ENCODE peak calls at places on chromosome 7, in five cellular contexts. K, Z, P, H and O are unnamed samples.

GRCh38 chr7:68406480-68406879 is 1191.8 kb upstream of the AUTS2 start:
- DNase-seq in H (no peak), K (no peak), P (no peak), Z (no peak), O (no peak)

GRCh38 chr7:126774077-126774476 is 478.7 kb downstream of the GRM8 start:
- DNase-seq in P (no peak), H (no peak), K (no peak), Z (no peak), O (no peak)

GRCh38 chr7:48101880-48102448 is 12.9 kb downstream of the UPP1 start:
- DNase-seq in K (no peak), Z (no peak), H (no peak), P (no peak), O (no peak)

GRCh38 chr7:20199015-20199737 is 18.0 kb downstream of the MACC1 start:
- DNase-seq in K (peak), P (peak), Z (no peak), H (no peak), O (no peak)

GRCh38 chr7:123583821-123584220 is 17.8 kb upstream of the ASB15 start:
- DNase-seq in P (no peak), Z (no peak), H (no peak), K (no peak), O (no peak)

GRCh38 chr7:122532406-122533269 is 166.3 kb downstream of the RNF133 start:
- DNase-seq in Z (no peak), H (no peak), P (no peak), K (no peak), O (no peak)

GRCh38 chr7:45173596-45174327 is 16.2 kb downstream of the RAMP3 start:
- DNase-seq in K (no peak), H (no peak), P (no peak), Z (no peak), O (no peak)

GRCh38 chr7:39217752-39218151 is 240.0 kb downstream of the POU6F2 start:
- DNase-seq in Z (no peak), H (no peak), K (no peak), P (no peak), O (no peak)

GRCh38 chr7:140153666-140154161 is 23.1 kb downstream of the KDM7A start:
- DNase-seq in P (no peak), Z (no peak), H (no peak), K (no peak), O (no peak)

GRCh38 chr7:30866939-30867338 is 44.7 kb upstream of the AQP1 start:
- DNase-seq in Z (no peak), K (no peak), H (no peak), P (no peak), O (no peak)

GRCh38 chr7:10973942-10974716 is 457 bp downstream of the PHF14 start:
- DNase-seq in H (peak), Z (no peak), K (peak), P (peak), O (no peak)

GRCh38 chr7:35003679-35004278 is 33.5 kb downstream of the DPY19L1 start:
- DNase-seq in K (peak), H (no peak), Z (peak), P (no peak), O (no peak)

GRCh38 chr7:40799-41750 is 151.3 kb upstream of the FAM20C start:
- DNase-seq in H (peak), K (peak), P (no peak), Z (peak), O (no peak)

GRCh38 chr7:54860003-54860775 is 101.2 kb upstream of the SEC61G start:
- DNase-seq in Z (no peak), H (no peak), K (no peak), P (no peak), O (no peak)

GRCh38 chr7:41247128-41247865 is 455.6 kb downstream of the INHBA start:
- DNase-seq in Z (no peak), P (no peak), K (no peak), H (no peak), O (no peak)

GRCh38 chr7:47763063-47763974 is 181.4 kb upstream of the TNS3 start:
- DNase-seq in H (no peak), P (no peak), K (no peak), Z (no peak), O (no peak)

GRCh38 chr7:19117870-19118608 is 603 bp upstream of the TWIST1 start:
- DNase-seq in Z (no peak), K (no peak), H (peak), P (no peak), O (no peak)

GRCh38 chr7:110144599-110144998 is 946.3 kb upstream of the LRRN3 start:
- DNase-seq in K (no peak), P (no peak), Z (no peak), H (no peak), O (no peak)

GRCh38 chr7:29946428-29947186 is 43.0 kb downstream of the SCRN1 start:
- DNase-seq in P (peak), H (peak), Z (no peak), K (peak), O (no peak)

GRCh38 chr7:32937344-32938174 is 19.7 kb upstream of the FKBP9 start:
- DNase-seq in P (peak), K (peak), Z (peak), H (no peak), O (peak)

GRCh38 chr7:141752634-141753033 is 11.3 kb upstream of the TAS2R3 start:
- DNase-seq in H (no peak), Z (no peak), P (no peak), K (no peak), O (no peak)
- TF ChIP-seq CTCF in H (peak), Z (no peak), P (no peak), K (no peak), O (peak)

GRCh38 chr7:99473315-99473596 is 566 bp downstream of the ZNF789 start:
- DNase-seq in P (no peak), Z (peak), K (no peak), H (no peak), O (no peak)

GRCh38 chr7:99476107-99476506 is 3.4 kb downstream of the ZNF789 start:
- DNase-seq in K (no peak), Z (no peak), H (no peak), P (no peak), O (no peak)

GRCh38 chr7:99469381-99470065 is 3.2 kb upstream of the ZNF789 start:
- DNase-seq in P (no peak), K (no peak), H (no peak), Z (no peak), O (no peak)

GRCh38 chr7:99468336-99468918 is 2.5 kb upstream of the ATP5MF start:
- DNase-seq in K (no peak), H (no peak), P (no peak), Z (no peak), O (no peak)

GRCh38 chr7:99472561-99473314 is at the start of gene ZNF789:
- DNase-seq in K (peak), H (peak), Z (peak), P (peak), O (peak)
- TF ChIP-seq CTCF in K (no peak), H (no peak), Z (no peak), P (no peak), O (no peak)

DNA sequence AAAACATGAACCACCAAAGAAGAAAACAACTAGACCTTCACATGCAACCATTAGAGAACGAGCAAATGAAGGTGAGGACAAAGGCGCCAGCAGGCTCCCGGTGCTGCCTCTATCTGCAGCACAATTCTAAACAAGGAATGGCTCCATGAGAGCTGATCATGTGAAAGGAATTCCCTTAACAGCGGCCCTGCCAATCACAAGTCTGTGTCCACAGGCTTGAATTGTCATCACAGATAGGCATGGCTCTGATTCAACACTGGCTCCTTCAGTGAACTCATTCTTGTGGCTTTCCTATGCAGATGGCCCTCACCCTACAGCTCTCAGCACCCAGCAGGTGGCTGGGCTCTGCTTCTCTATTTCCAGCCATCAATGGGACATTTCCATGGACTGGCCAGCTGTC is 36.3 kb downstream of the LAMB1 start:
- DNase-seq in K (no peak), P (no peak), Z (no peak), H (no peak), O (no peak)
- TF ChIP-seq CTCF in K (no peak), P (no peak), Z (no peak), H (no peak), O (no peak)

DNA sequence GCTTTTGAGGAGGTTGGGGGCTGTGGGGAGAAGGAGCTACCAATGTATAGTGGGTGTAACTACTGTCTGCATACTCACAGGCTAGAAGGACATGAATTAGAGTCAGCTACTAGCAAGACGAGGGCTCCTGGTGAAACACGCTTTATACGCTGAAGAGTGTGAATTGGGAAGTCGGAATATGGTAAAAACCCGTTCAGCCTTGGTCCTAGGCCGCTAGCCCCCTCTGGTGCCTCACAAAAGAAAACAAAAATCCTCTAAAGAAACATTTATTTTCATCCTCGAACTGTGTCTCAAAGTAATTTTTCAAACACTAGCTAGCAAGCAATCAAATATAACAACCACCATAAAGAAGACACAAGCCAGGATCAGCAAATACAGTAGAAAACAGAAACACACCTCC is 338.1 kb upstream of the SEMA3C start:
- DNase-seq in P (no peak), H (no peak), K (no peak), Z (no peak), O (no peak)
- TF ChIP-seq CTCF in P (peak), H (no peak), K (no peak), Z (no peak), O (no peak)

GRCh38 chr7:115707236-115707635 is 323.3 kb downstream of the TFEC start:
- DNase-seq in Z (no peak), H (peak), P (no peak), K (no peak), O (no peak)
- TF ChIP-seq CTCF in Z (no peak), H (no peak), P (no peak), K (no peak), O (no peak)

DNA sequence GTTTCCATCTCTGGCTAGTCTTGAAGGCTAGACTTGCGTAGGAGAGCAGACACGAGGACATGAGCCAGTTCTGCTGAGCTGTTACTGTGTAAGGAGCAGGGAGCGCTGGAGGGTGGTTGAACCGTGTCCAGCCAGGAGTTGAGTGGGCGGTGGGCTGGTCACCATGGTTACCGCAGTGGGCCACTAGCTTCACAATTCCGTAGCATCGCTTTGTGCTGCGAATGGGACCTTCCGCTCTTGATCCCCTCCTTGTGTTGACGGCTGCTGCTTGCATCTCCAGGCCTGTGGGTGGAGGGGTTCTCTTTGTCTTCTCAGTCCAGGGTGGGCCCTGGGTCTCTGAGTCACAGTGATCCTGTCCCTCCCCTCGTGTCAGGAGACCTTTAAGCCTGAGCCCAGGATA is 49.4 kb upstream of the OCM start:
- DNase-seq in K (no peak), Z (no peak), P (no peak), H (no peak), O (no peak)
- TF ChIP-seq CTCF in K (no peak), Z (no peak), P (no peak), H (no peak), O (no peak)